ENCODE peak calls at places on chromosomes 7 and 10, in six cellular contexts. One of them, this sample, is unnamed.

GRCh38 chr10:62582804-62583208 is 208.6 kb downstream of the ZNF365 start:
- DNase-seq in germinal center: no peak
- DNase-seq in Right ventricle myocardium superior: peak
- DNase-seq in T-helper 1 cell: no peak
- DNase-seq in activated CD8-positive, alpha-beta memory T cell treated with anti-CD3 and anti-CD28 coated beads for 1 hour: no peak
- DNase-seq in cerebellar cortex: no peak
- DNase-seq in this sample: no peak

GRCh38 chr10:76553700-76554470 is 1083.7 kb downstream of the KCNMA1 start:
- DNase-seq in germinal center: no peak
- DNase-seq in Right ventricle myocardium superior: no peak
- DNase-seq in T-helper 1 cell: no peak
- DNase-seq in activated CD8-positive, alpha-beta memory T cell treated with anti-CD3 and anti-CD28 coated beads for 1 hour: no peak
- DNase-seq in cerebellar cortex: no peak
- DNase-seq in this sample: no peak

GRCh38 chr7:3112499-3113134 is 69.0 kb upstream of the CARD11 start:
- DNase-seq in germinal center: no peak
- DNase-seq in Right ventricle myocardium superior: no peak
- DNase-seq in T-helper 1 cell: peak
- DNase-seq in activated CD8-positive, alpha-beta memory T cell treated with anti-CD3 and anti-CD28 coated beads for 1 hour: no peak
- DNase-seq in cerebellar cortex: no peak
- DNase-seq in this sample: no peak

GRCh38 chr10:124602646-124603365 is 141.2 kb downstream of the LHPP start:
- DNase-seq in germinal center: no peak
- DNase-seq in Right ventricle myocardium superior: peak
- DNase-seq in T-helper 1 cell: no peak
- DNase-seq in activated CD8-positive, alpha-beta memory T cell treated with anti-CD3 and anti-CD28 coated beads for 1 hour: no peak
- DNase-seq in cerebellar cortex: no peak
- DNase-seq in this sample: no peak

GRCh38 chr10:125866421-125867029 is 14.6 kb downstream of the DHX32 start:
- DNase-seq in germinal center: no peak
- DNase-seq in Right ventricle myocardium superior: no peak
- DNase-seq in T-helper 1 cell: no peak
- DNase-seq in activated CD8-positive, alpha-beta memory T cell treated with anti-CD3 and anti-CD28 coated beads for 1 hour: no peak
- DNase-seq in cerebellar cortex: no peak
- DNase-seq in this sample: no peak

GRCh38 chr7:18566829-18567228 is 71.3 kb downstream of the HDAC9 start:
- DNase-seq in germinal center: peak
- DNase-seq in Right ventricle myocardium superior: no peak
- DNase-seq in T-helper 1 cell: no peak
- DNase-seq in activated CD8-positive, alpha-beta memory T cell treated with anti-CD3 and anti-CD28 coated beads for 1 hour: no peak
- DNase-seq in cerebellar cortex: no peak
- DNase-seq in this sample: no peak

GRCh38 chr10:48990226-48990625 is 50.6 kb upstream of the LRRC18 start:
- DNase-seq in germinal center: no peak
- DNase-seq in Right ventricle myocardium superior: no peak
- DNase-seq in T-helper 1 cell: no peak
- DNase-seq in activated CD8-positive, alpha-beta memory T cell treated with anti-CD3 and anti-CD28 coated beads for 1 hour: no peak
- DNase-seq in cerebellar cortex: no peak
- DNase-seq in this sample: no peak

GRCh38 chr7:14197280-14197679 is 207.8 kb upstream of the ETV1 start:
- DNase-seq in germinal center: no peak
- DNase-seq in Right ventricle myocardium superior: no peak
- DNase-seq in T-helper 1 cell: no peak
- DNase-seq in activated CD8-positive, alpha-beta memory T cell treated with anti-CD3 and anti-CD28 coated beads for 1 hour: no peak
- DNase-seq in cerebellar cortex: no peak
- DNase-seq in this sample: no peak

GRCh38 chr7:7223250-7223649 is 40.9 kb downstream of the C1GALT1 start:
- DNase-seq in germinal center: no peak
- DNase-seq in Right ventricle myocardium superior: no peak
- DNase-seq in T-helper 1 cell: no peak
- DNase-seq in activated CD8-positive, alpha-beta memory T cell treated with anti-CD3 and anti-CD28 coated beads for 1 hour: no peak
- DNase-seq in cerebellar cortex: no peak
- DNase-seq in this sample: no peak

GRCh38 chr7:44183386-44183785 is 5.9 kb downstream of the GCK start:
- DNase-seq in germinal center: no peak
- DNase-seq in Right ventricle myocardium superior: no peak
- DNase-seq in T-helper 1 cell: no peak
- DNase-seq in activated CD8-positive, alpha-beta memory T cell treated with anti-CD3 and anti-CD28 coated beads for 1 hour: no peak
- DNase-seq in cerebellar cortex: peak
- DNase-seq in this sample: no peak

GRCh38 chr10:121303273-121303890 is 294.9 kb downstream of the FGFR2 start:
- DNase-seq in germinal center: no peak
- DNase-seq in Right ventricle myocardium superior: no peak
- DNase-seq in T-helper 1 cell: no peak
- DNase-seq in activated CD8-positive, alpha-beta memory T cell treated with anti-CD3 and anti-CD28 coated beads for 1 hour: no peak
- DNase-seq in cerebellar cortex: no peak
- DNase-seq in this sample: no peak

GRCh38 chr10:97571622-97572021 is 957 bp upstream of the ANKRD2 start:
- DNase-seq in germinal center: no peak
- DNase-seq in Right ventricle myocardium superior: no peak
- DNase-seq in T-helper 1 cell: no peak
- DNase-seq in activated CD8-positive, alpha-beta memory T cell treated with anti-CD3 and anti-CD28 coated beads for 1 hour: no peak
- DNase-seq in cerebellar cortex: peak
- DNase-seq in this sample: no peak

This sample was measured in CD4-positive, alpha-beta T cell.